ENCODE peak calls at places on chromosome 17, in five cellular contexts. G is prostate gland, J is endothelial cell of umbilical vein, W is stomach, K is suprapubic skin. P is an unnamed sample. For H3K36me3, the result is how much of the 10 kb centered on the place peaks cover.

GRCh38 chr17:54153423-54153822 is 330.7 kb downstream of the KIF2B start:
- DNase-seq in G (no peak), J (no peak), W (no peak), K (no peak), P (no peak)

GRCh38 chr17:46821482-46822387 is 3.2 kb upstream of the WNT3 start:
- DNase-seq in G (no peak), J (no peak), W (no peak), K (no peak), P (no peak)

GRCh38 chr17:62017496-62017895 is 47.6 kb downstream of the MED13 start:
- DNase-seq in G (no peak), J (peak), W (no peak), K (no peak), P (no peak)

GRCh38 chr17:30600830-30601494 is 123.8 kb downstream of the GOSR1 start:
- DNase-seq in G (no peak), J (peak), W (no peak), K (no peak), P (no peak)

GRCh38 chr17:63700528-63701441 is 860 bp upstream of the LIMD2 start:
- DNase-seq in G (no peak), J (peak), W (peak), K (no peak), P (no peak)

GRCh38 chr17:73420897-73421296 is 109.1 kb upstream of the CDC42EP4 start:
- DNase-seq in G (no peak), J (no peak), W (no peak), K (no peak), P (no peak)

GRCh38 chr17:14755002-14755401 is 454.1 kb downstream of the HS3ST3B1 start:
- DNase-seq in G (no peak), J (no peak), W (no peak), K (no peak), P (no peak)

GRCh38 chr17:59800530-59800942 is 92.2 kb downstream of the TUBD1 start:
- DNase-seq in G (no peak), J (no peak), W (no peak), K (no peak), P (no peak)

GRCh38 chr17:65564793-65565192 is 3.3 kb upstream of the AXIN2 start:
- DNase-seq in G (no peak), J (no peak), W (peak), K (no peak), P (no peak)

GRCh38 chr17:77728022-77728671 is 230.4 kb upstream of the TNRC6C start:
- DNase-seq in G (no peak), J (no peak), W (no peak), K (no peak), P (peak)

GRCh38 chr17:80223142-80223815 is 3.1 kb downstream of the SLC26A11 start:
- DNase-seq in G (no peak), J (no peak), W (no peak), K (no peak), P (no peak)

GRCh38 chr17:80222376-80223141 is 2.3 kb downstream of the SLC26A11 start:
- DNase-seq in G (no peak), J (no peak), W (no peak), K (no peak), P (no peak)

GRCh38 chr17:80225230-80225629 is 5.0 kb downstream of the SLC26A11 start:
- DNase-seq in G (no peak), J (no peak), W (no peak), K (no peak), P (no peak)

GRCh38 chr17:80224683-80225082 is 4.5 kb downstream of the SLC26A11 start:
- DNase-seq in G (no peak), J (no peak), W (no peak), K (no peak), P (no peak)

GRCh38 chr17:80224098-80224497 is 3.9 kb downstream of the SLC26A11 start:
- DNase-seq in G (no peak), J (no peak), W (no peak), K (no peak), P (no peak)
- TF ChIP-seq CTCF in G (no peak), J (no peak), W (no peak), K (no peak), P (no peak)

GRCh38 chr17:37358098-37358829 is 17.5 kb upstream of the C17orf78 start:
- DNase-seq in G (peak), J (peak), W (peak), K (peak), P (peak)

GRCh38 chr17:37360632-37361031 is 15.2 kb upstream of the C17orf78 start:
- DNase-seq in G (no peak), J (no peak), W (no peak), K (no peak), P (no peak)

GRCh38 chr17:37359682-37360188 is 16.1 kb upstream of the C17orf78 start:
- DNase-seq in G (no peak), J (no peak), W (no peak), K (peak), P (no peak)

GRCh38 chr17:37361543-37361942 is 14.2 kb upstream of the C17orf78 start:
- DNase-seq in G (peak), J (no peak), W (no peak), K (no peak), P (no peak)

GRCh38 chr17:37358830-37359681 is 16.7 kb upstream of the C17orf78 start:
- DNase-seq in G (peak), J (peak), W (peak), K (peak), P (peak)
- TF ChIP-seq POLR2AphosphoS5 in G (no peak), J (no peak), W (peak), K (no peak), P (no peak)

DNA sequence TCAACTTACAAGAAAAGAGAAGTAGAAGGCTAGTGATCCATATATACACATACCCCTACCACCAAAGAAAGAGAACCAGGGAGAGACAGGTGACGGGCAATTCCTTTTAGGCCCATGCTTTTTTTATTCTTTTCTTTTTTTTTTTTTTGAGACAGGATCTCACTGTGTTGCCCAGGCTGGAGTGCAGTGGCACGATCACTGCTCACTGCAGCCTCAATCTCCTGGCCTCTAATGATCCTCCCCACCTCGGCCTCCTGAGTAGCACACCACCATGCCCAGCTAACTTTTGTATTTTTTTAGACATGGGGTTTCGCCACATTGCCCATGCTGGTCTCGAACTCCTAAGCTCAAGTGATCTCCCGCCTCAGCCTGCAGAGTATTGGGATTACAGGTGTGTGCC is 4.8 kb downstream of the HSPB9 start:
- DNase-seq in G (no peak), J (no peak), W (no peak), K (no peak), P (no peak)
- H3K36me3 ChIP-seq in G (under half), J (under half), W (under half), K (half or more), P (half or more)

DNA sequence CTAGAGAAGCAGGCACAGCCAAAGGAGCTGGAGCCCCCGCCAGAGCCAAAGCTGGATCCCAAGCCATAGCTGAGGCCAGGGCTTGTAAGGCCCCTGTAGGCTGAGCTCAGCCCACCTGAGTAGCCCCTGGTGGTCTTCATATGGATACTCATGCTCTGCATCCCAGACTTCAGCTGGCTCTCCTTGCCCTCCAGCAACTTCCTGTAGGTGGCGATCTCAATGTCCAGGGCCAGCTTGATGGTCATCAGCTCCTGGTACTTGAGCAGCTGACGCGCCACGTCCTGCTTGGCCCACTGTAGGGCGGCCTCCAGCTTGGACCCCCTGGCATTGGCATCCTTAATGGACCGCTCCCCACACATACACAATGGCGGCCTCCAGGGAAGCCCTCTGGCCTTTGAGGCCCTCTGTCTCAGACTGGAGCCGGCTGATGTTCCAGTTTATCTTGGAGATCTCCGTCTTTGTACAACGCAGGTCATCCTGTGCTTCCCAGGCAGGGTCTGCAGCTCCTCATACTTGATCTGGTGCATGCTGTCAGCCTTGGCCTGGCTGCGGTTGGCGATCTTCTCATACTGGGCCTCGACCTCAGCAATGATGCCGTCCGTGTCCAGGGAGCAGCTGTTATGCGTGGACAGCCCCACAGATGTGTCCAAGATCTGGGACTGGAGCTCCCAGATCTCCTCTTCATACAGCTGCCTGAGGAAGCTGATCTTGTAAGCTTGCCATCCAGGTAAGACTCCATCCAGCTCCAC is 28.9 kb downstream of the IKZF3 start:
- DNase-seq in G (no peak), J (no peak), W (no peak), K (no peak), P (no peak)
- TF ChIP-seq CTCF in G (no peak), J (no peak), W (no peak), K (no peak), P (no peak)

GRCh38 chr17:48148029-48148759 is 40.6 kb downstream of the SNX11 start:
- DNase-seq in G (no peak), J (no peak), W (no peak), K (no peak), P (no peak)
- TF ChIP-seq POLR2AphosphoS5 in G (no peak), J (no peak), W (no peak), K (no peak), P (no peak)

DNA sequence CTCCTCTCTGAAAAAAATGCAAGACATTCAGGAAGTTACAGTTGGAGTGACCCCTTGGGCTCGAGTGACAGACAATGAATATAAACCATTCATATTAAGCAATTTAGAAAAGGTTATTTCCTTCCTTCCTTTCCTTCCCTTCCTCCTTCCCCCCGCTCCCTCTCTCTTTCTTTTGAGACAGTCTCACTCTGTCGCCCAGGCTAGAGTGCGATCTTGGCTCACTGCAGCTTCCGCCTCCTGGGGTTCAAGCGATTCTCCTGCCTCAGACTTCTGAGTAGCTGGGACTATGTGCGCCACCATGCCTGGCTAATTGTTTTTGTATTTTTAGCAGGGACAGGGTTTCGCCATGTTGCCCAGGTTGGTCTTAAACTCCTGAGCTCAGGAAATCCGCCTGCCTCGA is 13.2 kb downstream of the PSMD12 start:
- DNase-seq in G (no peak), J (no peak), W (no peak), K (no peak), P (no peak)
- H3K36me3 ChIP-seq in G (under half), J (under half), W (under half), K (half or more), P (half or more)

GRCh38 chr17:75069783-75070182 is 18.0 kb upstream of the SLC16A5 start:
- DNase-seq in G (peak), J (peak), W (peak), K (no peak), P (no peak)
- TF ChIP-seq CTCF in G (no peak), J (peak), W (no peak), K (no peak), P (no peak)

GRCh38 chr17:18156171-18156975 is 27.3 kb upstream of the ALKBH5 start:
- DNase-seq in G (no peak), J (no peak), W (no peak), K (no peak), P (no peak)

GRCh38 chr17:18159551-18160120 is 24.0 kb upstream of the ALKBH5 start:
- DNase-seq in G (no peak), J (no peak), W (no peak), K (no peak), P (no peak)

GRCh38 chr17:18156976-18157280 is 26.7 kb upstream of the ALKBH5 start:
- DNase-seq in G (no peak), J (no peak), W (no peak), K (no peak), P (no peak)

GRCh38 chr17:18157354-18157985 is 26.2 kb upstream of the ALKBH5 start:
- DNase-seq in G (no peak), J (no peak), W (no peak), K (no peak), P (no peak)

DNA sequence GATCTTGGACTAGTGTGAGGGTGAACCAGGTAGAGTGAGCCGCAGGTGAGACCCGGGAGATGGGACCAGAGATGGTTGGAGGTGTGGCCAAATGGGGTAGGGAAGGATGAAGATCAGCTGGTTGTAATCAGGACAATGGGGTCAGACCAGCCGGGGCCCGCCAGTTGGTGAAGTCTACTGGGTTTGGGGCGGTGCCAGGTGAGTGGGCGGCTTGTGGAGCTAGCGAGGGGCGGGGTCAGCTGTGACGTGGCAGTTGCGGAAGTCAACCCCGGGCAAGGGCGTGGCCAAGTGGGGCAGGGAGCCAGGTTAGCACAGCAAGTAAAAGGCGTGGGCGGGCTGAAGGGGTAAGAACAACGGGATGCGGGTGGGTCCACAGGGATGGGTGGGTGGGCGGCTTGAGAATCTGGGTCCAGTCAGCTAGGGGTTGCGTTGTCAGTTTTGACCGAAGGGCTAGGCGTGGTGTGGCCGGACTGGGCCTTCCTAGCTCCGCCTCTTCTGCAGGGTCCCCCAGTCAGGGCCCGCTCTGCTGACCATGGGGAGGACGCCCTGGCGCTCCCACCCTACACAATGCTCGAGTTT is 25.5 kb upstream of the ALKBH5 start:
- DNase-seq in G (peak), J (peak), W (peak), K (peak), P (no peak)
- TF ChIP-seq POLR2AphosphoS5 in G (peak), J (peak), W (peak), K (no peak), P (peak)

DNA sequence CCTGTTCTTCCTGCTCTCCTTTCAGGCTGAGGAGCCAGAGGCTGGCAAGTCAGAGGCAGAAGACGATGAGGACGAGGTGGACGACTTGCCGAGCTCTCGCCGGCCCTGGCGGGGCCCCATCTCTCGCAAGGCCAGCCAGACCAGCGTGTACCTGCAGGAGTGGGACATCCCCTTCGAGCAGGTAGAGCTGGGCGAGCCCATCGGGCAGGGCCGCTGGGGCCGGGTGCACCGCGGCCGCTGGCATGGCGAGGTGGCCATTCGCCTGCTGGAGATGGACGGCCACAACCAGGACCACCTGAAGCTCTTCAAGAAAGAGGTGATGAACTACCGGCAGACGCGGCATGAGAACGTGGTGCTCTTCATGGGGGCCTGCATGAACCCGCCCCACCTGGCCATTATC is 25.6 kb upstream of the LGALS9 start:
- DNase-seq in G (no peak), J (no peak), W (no peak), K (no peak), P (no peak)
- H3K36me3 ChIP-seq in G (under half), J (under half), W (under half), K (half or more), P (under half)

P was measured in vagina.